ENCODE peak calls at places on chromosomes 16 and 17, in seven cellular contexts. One of them, this sample, is unnamed.

GRCh38 chr16:68275611-68276191 is 11.4 kb downstream of the SLC7A6 start:
- DNase-seq in adrenal gland: no peak
- DNase-seq in uterus: no peak
- DNase-seq in HepG2: peak; percentile 35
- DNase-seq in CD8-positive, alpha-beta T cell: peak; percentile 70
- DNase-seq in PC-3: no peak
- DNase-seq in prostate gland: peak; percentile 65
- DNase-seq in this sample: no peak

GRCh38 chr16:11175850-11176341 is 80.1 kb downstream of the SOCS1 start:
- DNase-seq in adrenal gland: no peak
- DNase-seq in uterus: no peak
- DNase-seq in HepG2: no peak
- DNase-seq in CD8-positive, alpha-beta T cell: no peak
- DNase-seq in PC-3: no peak
- DNase-seq in prostate gland: no peak
- DNase-seq in this sample: no peak

GRCh38 chr17:30524847-30525246 is 47.6 kb downstream of the GOSR1 start:
- DNase-seq in adrenal gland: no peak
- DNase-seq in uterus: no peak
- DNase-seq in HepG2: no peak
- DNase-seq in CD8-positive, alpha-beta T cell: no peak
- DNase-seq in PC-3: no peak
- DNase-seq in prostate gland: peak; percentile 25
- DNase-seq in this sample: no peak

GRCh38 chr17:69773081-69773480 is 301.9 kb upstream of the KCNJ16 start:
- DNase-seq in adrenal gland: no peak
- DNase-seq in uterus: no peak
- DNase-seq in HepG2: no peak
- DNase-seq in CD8-positive, alpha-beta T cell: no peak
- DNase-seq in PC-3: peak; percentile 65
- DNase-seq in prostate gland: no peak
- DNase-seq in this sample: no peak

GRCh38 chr16:53058882-53059281 is 4.1 kb downstream of the CHD9 start:
- DNase-seq in adrenal gland: no peak
- DNase-seq in uterus: no peak
- DNase-seq in HepG2: no peak
- DNase-seq in CD8-positive, alpha-beta T cell: no peak
- DNase-seq in PC-3: no peak
- DNase-seq in prostate gland: no peak
- DNase-seq in this sample: no peak

GRCh38 chr16:54028013-54028412 is 258.6 kb downstream of the IRX3 start:
- DNase-seq in adrenal gland: no peak
- DNase-seq in uterus: no peak
- DNase-seq in HepG2: no peak
- DNase-seq in CD8-positive, alpha-beta T cell: no peak
- DNase-seq in PC-3: no peak
- DNase-seq in prostate gland: no peak
- DNase-seq in this sample: no peak

GRCh38 chr17:80308672-80309517 is 48.2 kb downstream of the RNF213 start:
- DNase-seq in adrenal gland: no peak
- DNase-seq in uterus: no peak
- DNase-seq in HepG2: no peak
- DNase-seq in CD8-positive, alpha-beta T cell: no peak
- DNase-seq in PC-3: no peak
- DNase-seq in prostate gland: no peak
- DNase-seq in this sample: no peak

GRCh38 chr16:89646906-89647305 is 10.6 kb downstream of the CHMP1A start:
- DNase-seq in adrenal gland: no peak
- DNase-seq in uterus: no peak
- DNase-seq in HepG2: no peak
- DNase-seq in CD8-positive, alpha-beta T cell: no peak
- DNase-seq in PC-3: peak; percentile 42
- DNase-seq in prostate gland: no peak
- DNase-seq in this sample: no peak

GRCh38 chr16:12784076-12784475 is 19.6 kb downstream of the CPPED1 start:
- DNase-seq in adrenal gland: no peak
- DNase-seq in uterus: no peak
- DNase-seq in HepG2: no peak
- DNase-seq in CD8-positive, alpha-beta T cell: no peak
- DNase-seq in PC-3: no peak
- DNase-seq in prostate gland: no peak
- DNase-seq in this sample: no peak

DNA sequence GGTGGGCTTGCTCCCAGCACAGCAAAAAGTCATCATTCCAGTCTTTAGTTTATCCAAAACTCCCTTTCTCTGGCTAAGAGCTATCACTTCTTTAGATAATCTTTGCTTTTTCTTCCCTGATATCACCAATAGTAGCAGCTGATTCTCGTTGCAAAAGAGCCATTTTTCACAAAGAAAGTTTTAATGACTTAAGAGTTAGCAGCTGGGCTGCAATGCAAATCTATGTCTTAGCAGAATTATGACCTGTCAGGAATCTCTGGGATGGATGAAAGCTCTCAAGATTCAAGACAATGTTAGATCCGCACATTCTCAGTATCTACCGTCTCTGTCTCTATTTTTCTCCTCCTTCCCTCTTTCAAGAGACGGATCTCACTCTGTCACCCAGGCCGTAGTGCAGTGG is 53.7 kb downstream of the NXN start:
- DNase-seq in adrenal gland: no peak
- DNase-seq in uterus: no peak
- DNase-seq in HepG2: no peak
- DNase-seq in CD8-positive, alpha-beta T cell: no peak
- DNase-seq in PC-3: no peak
- DNase-seq in prostate gland: no peak
- DNase-seq in this sample: no peak
- H3K4me1 ChIP-seq in adrenal gland: no peaks in the 10 kb centered on the region
- H3K4me1 ChIP-seq in uterus: no peaks in the 10 kb centered on the region
- H3K4me1 ChIP-seq in HepG2: peaks cover 45% of the 10 kb centered on the region
- H3K4me1 ChIP-seq in CD8-positive, alpha-beta T cell: no peaks in the 10 kb centered on the region
- H3K4me1 ChIP-seq in PC-3: peaks cover 50% of the 10 kb centered on the region
- H3K4me1 ChIP-seq in prostate gland: peaks cover 10% of the 10 kb centered on the region
- H3K4me1 ChIP-seq in this sample: no peaks in the 10 kb centered on the region

GRCh38 chr16:80462902-80463301 is 77.9 kb upstream of the DYNLRB2 start:
- DNase-seq in adrenal gland: no peak
- DNase-seq in uterus: no peak
- DNase-seq in HepG2: peak; percentile 29
- DNase-seq in CD8-positive, alpha-beta T cell: no peak
- DNase-seq in PC-3: no peak
- DNase-seq in prostate gland: no peak
- DNase-seq in this sample: no peak

GRCh38 chr16:80463776-80464175 is 77.0 kb upstream of the DYNLRB2 start:
- DNase-seq in adrenal gland: no peak
- DNase-seq in uterus: no peak
- DNase-seq in HepG2: no peak
- DNase-seq in CD8-positive, alpha-beta T cell: no peak
- DNase-seq in PC-3: no peak
- DNase-seq in prostate gland: no peak
- DNase-seq in this sample: no peak

GRCh38 chr16:80466024-80466986 is 74.5 kb upstream of the DYNLRB2 start:
- DNase-seq in adrenal gland: peak; percentile 52
- DNase-seq in uterus: peak; percentile 67
- DNase-seq in HepG2: peak; percentile 54
- DNase-seq in CD8-positive, alpha-beta T cell: peak; percentile 56
- DNase-seq in PC-3: peak; percentile 57
- DNase-seq in prostate gland: peak; percentile 55
- DNase-seq in this sample: peak; percentile 88

GRCh38 chr16:80460988-80461387 is 79.8 kb upstream of the DYNLRB2 start:
- DNase-seq in adrenal gland: no peak
- DNase-seq in uterus: no peak
- DNase-seq in HepG2: no peak
- DNase-seq in CD8-positive, alpha-beta T cell: no peak
- DNase-seq in PC-3: no peak
- DNase-seq in prostate gland: no peak
- DNase-seq in this sample: no peak

DNA sequence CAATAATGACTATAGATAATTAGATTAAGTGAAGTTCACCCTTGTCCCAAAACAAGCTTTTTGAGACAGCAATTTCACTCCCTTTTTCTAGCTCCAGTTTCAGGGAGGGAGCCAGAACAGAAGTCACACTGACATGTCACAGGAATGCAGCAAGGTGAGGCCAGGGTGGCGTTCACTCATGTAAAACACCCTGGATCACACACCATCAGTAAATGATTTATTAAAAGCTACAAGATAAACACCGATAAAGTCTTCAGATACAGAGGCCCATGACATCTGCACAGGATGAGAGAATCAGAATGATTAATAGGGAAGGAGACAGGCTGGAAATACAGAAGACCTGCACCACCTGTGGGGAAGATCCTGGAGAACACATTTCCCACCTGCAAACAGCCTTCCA is 77.5 kb upstream of the DYNLRB2 start:
- DNase-seq in adrenal gland: no peak
- DNase-seq in uterus: no peak
- DNase-seq in HepG2: no peak
- DNase-seq in CD8-positive, alpha-beta T cell: no peak
- DNase-seq in PC-3: no peak
- DNase-seq in prostate gland: no peak
- DNase-seq in this sample: no peak
- H3K27ac ChIP-seq in adrenal gland: no peak overlapping the region
- H3K27ac ChIP-seq in uterus: no peak overlapping the region
- H3K27ac ChIP-seq in HepG2: no peak overlapping the region
- H3K27ac ChIP-seq in CD8-positive, alpha-beta T cell: no peak overlapping the region
- H3K27ac ChIP-seq in PC-3: no peak overlapping the region
- H3K27ac ChIP-seq in prostate gland: no peak overlapping the region
- H3K27ac ChIP-seq in this sample: no peak overlapping the region

DNA sequence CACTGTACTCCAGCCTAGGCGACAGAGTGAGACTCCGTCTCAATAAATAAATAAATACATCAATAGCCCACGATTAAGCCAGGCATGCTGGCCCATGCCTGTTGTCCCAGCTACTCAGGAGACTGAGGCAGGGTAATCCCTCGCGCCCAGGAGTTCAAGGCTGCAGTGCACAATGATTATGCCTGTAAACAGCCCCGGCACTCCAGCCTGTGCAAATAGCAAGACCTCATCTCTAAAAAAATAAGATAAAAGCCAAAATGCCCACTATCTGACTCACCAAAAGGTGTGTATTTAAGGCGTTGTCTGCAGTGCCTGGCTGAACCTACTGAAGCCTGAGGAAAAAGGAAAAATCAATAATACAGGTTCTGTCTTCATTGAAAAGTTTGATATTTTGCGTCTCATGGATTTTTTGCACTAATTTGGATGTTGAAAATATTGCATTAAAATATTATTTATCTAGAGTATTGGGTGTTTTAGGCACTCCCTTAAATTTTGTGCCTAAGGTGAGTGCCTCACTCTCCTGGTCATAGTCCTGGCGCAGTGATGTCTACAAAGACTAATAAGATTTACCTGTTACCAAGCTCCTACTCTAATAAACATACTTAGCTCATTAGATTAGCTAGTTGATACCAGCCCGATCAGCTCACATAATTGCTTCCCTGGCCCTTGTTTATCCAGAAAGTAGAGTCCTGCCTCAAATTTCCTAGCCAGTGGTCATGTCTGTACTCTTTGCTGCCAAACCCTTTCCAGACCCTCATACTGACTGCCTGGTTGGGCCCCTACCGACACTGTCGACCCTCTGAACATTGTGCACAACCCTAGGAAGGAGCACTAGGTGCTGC is 24.7 kb upstream of the TOB1 start:
- DNase-seq in adrenal gland: no peak
- DNase-seq in uterus: no peak
- DNase-seq in HepG2: peak; percentile 97
- DNase-seq in CD8-positive, alpha-beta T cell: no peak
- DNase-seq in PC-3: peak; percentile 92
- DNase-seq in prostate gland: no peak
- DNase-seq in this sample: no peak
- H3K4me1 ChIP-seq in adrenal gland: no peaks in the 10 kb centered on the region
- H3K4me1 ChIP-seq in uterus: no peaks in the 10 kb centered on the region
- H3K4me1 ChIP-seq in HepG2: peaks cover 88% of the 10 kb centered on the region
- H3K4me1 ChIP-seq in CD8-positive, alpha-beta T cell: peaks cover 15% of the 10 kb centered on the region
- H3K4me1 ChIP-seq in PC-3: peaks cover 44% of the 10 kb centered on the region
- H3K4me1 ChIP-seq in prostate gland: no peaks in the 10 kb centered on the region
- H3K4me1 ChIP-seq in this sample: no peaks in the 10 kb centered on the region

GRCh38 chr16:19138601-19139000 is 24.8 kb downstream of the ITPRIPL2 start:
- DNase-seq in adrenal gland: peak; percentile 52
- DNase-seq in uterus: peak; percentile 66
- DNase-seq in HepG2: no peak
- DNase-seq in CD8-positive, alpha-beta T cell: no peak
- DNase-seq in PC-3: peak; percentile 47
- DNase-seq in prostate gland: peak; percentile 96
- DNase-seq in this sample: peak; percentile 53

GRCh38 chr16:19135896-19136438 is 22.2 kb downstream of the ITPRIPL2 start:
- DNase-seq in adrenal gland: no peak
- DNase-seq in uterus: no peak
- DNase-seq in HepG2: no peak
- DNase-seq in CD8-positive, alpha-beta T cell: no peak
- DNase-seq in PC-3: peak; percentile 81
- DNase-seq in prostate gland: peak; percentile 69
- DNase-seq in this sample: no peak

GRCh38 chr16:19137201-19137601 is 23.4 kb downstream of the ITPRIPL2 start:
- DNase-seq in adrenal gland: no peak
- DNase-seq in uterus: no peak
- DNase-seq in HepG2: no peak
- DNase-seq in CD8-positive, alpha-beta T cell: no peak
- DNase-seq in PC-3: peak; percentile 82
- DNase-seq in prostate gland: peak; percentile 75
- DNase-seq in this sample: no peak

GRCh38 chr16:19136549-19137196 is 22.9 kb downstream of the ITPRIPL2 start:
- DNase-seq in adrenal gland: no peak
- DNase-seq in uterus: no peak
- DNase-seq in HepG2: no peak
- DNase-seq in CD8-positive, alpha-beta T cell: no peak
- DNase-seq in PC-3: peak; percentile 13
- DNase-seq in prostate gland: no peak
- DNase-seq in this sample: no peak

GRCh38 chr16:19137621-19138128 is 23.9 kb downstream of the ITPRIPL2 start:
- DNase-seq in adrenal gland: no peak
- DNase-seq in uterus: no peak
- DNase-seq in HepG2: no peak
- DNase-seq in CD8-positive, alpha-beta T cell: no peak
- DNase-seq in PC-3: no peak
- DNase-seq in prostate gland: no peak
- DNase-seq in this sample: no peak
- H3K27ac ChIP-seq in adrenal gland: no peak overlapping the region
- H3K27ac ChIP-seq in uterus: peak overlapping the region; percentile 73
- H3K27ac ChIP-seq in HepG2: no peak overlapping the region
- H3K27ac ChIP-seq in CD8-positive, alpha-beta T cell: no peak overlapping the region
- H3K27ac ChIP-seq in PC-3: peak overlapping the region; percentile 97
- H3K27ac ChIP-seq in prostate gland: peak overlapping the region; percentile 46
- H3K27ac ChIP-seq in this sample: no peak overlapping the region

This sample was measured in testis.